ENCODE peak calls at places on chromosomes 4 and X, in six cellular contexts. F, T, A, Q, G and X are unnamed samples.

GRCh38 chrX:131812847-131813825 is 210.0 kb upstream of the STK26 start:
- DNase-seq in F (no peak), T (no peak), A (peak; percentile 85), Q (no peak), G (no peak), X (no peak)

GRCh38 chr4:7006411-7006810 is 36.8 kb upstream of the TADA2B start:
- DNase-seq in F (no peak), T (no peak), A (no peak), Q (no peak), G (peak; percentile 46), X (no peak)

GRCh38 chrX:156003486-156004185 is 6.1 kb downstream of the IL9R start:
- DNase-seq in F (no peak), T (no peak), A (no peak), Q (no peak), G (no peak), X (no peak)

GRCh38 chr4:90442619-90443018 is 315.4 kb downstream of the CCSER1 start:
- DNase-seq in F (no peak), T (no peak), A (no peak), Q (no peak), G (no peak), X (no peak)

GRCh38 chr4:137524642-137525384 is 7.5 kb downstream of the PCDH18 start:
- DNase-seq in F (no peak), T (no peak), A (no peak), Q (peak; percentile 31), G (peak; percentile 76), X (no peak)

GRCh38 chr4:176981551-176981950 is 188.8 kb upstream of the VEGFC start:
- DNase-seq in F (no peak), T (no peak), A (no peak), Q (peak; percentile 58), G (peak; percentile 45), X (no peak)

GRCh38 chrX:123424546-123424945 is 240.5 kb downstream of the GRIA3 start:
- DNase-seq in F (no peak), T (no peak), A (no peak), Q (peak; percentile 37), G (peak; percentile 74), X (no peak)

GRCh38 chr4:24686866-24687672 is 102.7 kb upstream of the DHX15 start:
- DNase-seq in F (no peak), T (no peak), A (no peak), Q (no peak), G (no peak), X (no peak)